ENCODE peak calls at places on chromosome 5, in seven cellular contexts. H is fibroblast of lung; U is omental fat pad; D is cardiac fibroblast; K is stimulated activated CD8-positive, alpha-beta memory T cell treated with anti-CD3 and anti-CD28 coated beads, Interleukin-7, amount 100 ng/mL, for 24 hours; L is RWPE1; M is left ventricle myocardium inferior. J is an unnamed sample.

GRCh38 chr5:90474235-90475107 is at the start of the genes MBLAC2 and POLR3G:
- DNase-seq in H (peak; percentile 88), U (peak; percentile 70), D (peak; percentile 95), K (peak; percentile 87), L (peak; percentile 97), M (peak; percentile 90), J (peak; percentile 92)

GRCh38 chr5:171984748-171985419 is 21.6 kb downstream of the FBXW11 start:
- DNase-seq in H (peak; percentile 98), U (no peak), D (peak; percentile 39), K (no peak), L (peak; percentile 18), M (no peak), J (no peak)

GRCh38 chr5:13662646-13663045 is 281.8 kb downstream of the DNAH5 start:
- DNase-seq in H (peak; percentile 42), U (no peak), D (no peak), K (no peak), L (no peak), M (no peak), J (no peak)

GRCh38 chr5:5387192-5387591 is 35.3 kb upstream of the ICE1 start:
- DNase-seq in H (peak; percentile 41), U (no peak), D (no peak), K (no peak), L (no peak), M (no peak), J (no peak)

GRCh38 chr5:112757468-112758208 is 20.0 kb downstream of the APC start:
- DNase-seq in H (peak; percentile 48), U (no peak), D (peak; percentile 80), K (no peak), L (peak; percentile 67), M (no peak), J (peak; percentile 78)

GRCh38 chr5:40355181-40355580 is 324.5 kb upstream of the PTGER4 start:
- DNase-seq in H (no peak), U (no peak), D (no peak), K (no peak), L (no peak), M (no peak), J (no peak)

GRCh38 chr5:98827161-98827560 is 53.7 kb downstream of the RGMB start:
- DNase-seq in H (peak; percentile 42), U (no peak), D (peak; percentile 69), K (no peak), L (peak; percentile 69), M (no peak), J (peak; percentile 60)

GRCh38 chr5:113119271-113119924 is 142.8 kb downstream of the DCP2 start:
- DNase-seq in H (no peak), U (no peak), D (peak; percentile 54), K (no peak), L (no peak), M (peak; percentile 86), J (no peak)

GRCh38 chr5:80116465-80116864 is 81.3 kb downstream of the THBS4 start:
- DNase-seq in H (no peak), U (no peak), D (no peak), K (no peak), L (no peak), M (no peak), J (no peak)

J was measured in SW480.